ENCODE peak calls at places on chromosomes 12 and 14, in ten cellular contexts. One of them, this sample, is unnamed. For H3K27me3, the result is how much of the 10 kb centered on the place peaks cover.

GRCh38 chr12:124553862-124554428 is 13.5 kb downstream of the NCOR2 start:
- DNase-seq in heart right ventricle: no peak
- DNase-seq in H1: no peak
- DNase-seq in GM23248: no peak
- DNase-seq in aorta: peak
- DNase-seq in PC-3: no peak
- DNase-seq in small intestine: no peak
- DNase-seq in mammary epithelial cell: no peak
- DNase-seq in mesendoderm: no peak
- DNase-seq in CD8-positive, alpha-beta memory T cell: no peak
- DNase-seq in this sample: no peak

GRCh38 chr14:88248606-88249005 is 74.5 kb downstream of the KCNK10 start:
- DNase-seq in H1: no peak
- DNase-seq in GM23248: peak
- DNase-seq in CD8-positive, alpha-beta memory T cell: no peak
- DNase-seq in aorta: no peak
- DNase-seq in mesendoderm: no peak
- DNase-seq in small intestine: peak
- DNase-seq in PC-3: peak
- DNase-seq in mammary epithelial cell: no peak
- DNase-seq in heart right ventricle: no peak
- DNase-seq in this sample: no peak

GRCh38 chr12:68981536-68981935 is 48.6 kb upstream of the CPM start:
- DNase-seq in mammary epithelial cell: peak
- DNase-seq in CD8-positive, alpha-beta memory T cell: no peak
- DNase-seq in heart right ventricle: no peak
- DNase-seq in aorta: no peak
- DNase-seq in H1: no peak
- DNase-seq in small intestine: no peak
- DNase-seq in GM23248: peak
- DNase-seq in PC-3: no peak
- DNase-seq in mesendoderm: peak
- DNase-seq in this sample: no peak

GRCh38 chr12:100553851-100554404 is 19.6 kb upstream of the GAS2L3 start:
- DNase-seq in aorta: no peak
- DNase-seq in H1: no peak
- DNase-seq in heart right ventricle: no peak
- DNase-seq in mesendoderm: no peak
- DNase-seq in small intestine: peak
- DNase-seq in CD8-positive, alpha-beta memory T cell: no peak
- DNase-seq in PC-3: no peak
- DNase-seq in GM23248: peak
- DNase-seq in mammary epithelial cell: no peak
- DNase-seq in this sample: no peak

GRCh38 chr14:25034803-25035681 is 14.9 kb downstream of the STXBP6 start:
- DNase-seq in aorta: no peak
- DNase-seq in small intestine: peak
- DNase-seq in mesendoderm: no peak
- DNase-seq in heart right ventricle: no peak
- DNase-seq in CD8-positive, alpha-beta memory T cell: no peak
- DNase-seq in mammary epithelial cell: no peak
- DNase-seq in PC-3: no peak
- DNase-seq in GM23248: no peak
- DNase-seq in H1: no peak
- DNase-seq in this sample: no peak

GRCh38 chr12:22101749-22102243 is 55.8 kb downstream of the CMAS start:
- DNase-seq in CD8-positive, alpha-beta memory T cell: no peak
- DNase-seq in mesendoderm: no peak
- DNase-seq in H1: no peak
- DNase-seq in mammary epithelial cell: peak
- DNase-seq in PC-3: peak
- DNase-seq in heart right ventricle: peak
- DNase-seq in aorta: peak
- DNase-seq in GM23248: peak
- DNase-seq in small intestine: no peak
- DNase-seq in this sample: peak

GRCh38 chr14:77058785-77059184 is 30.3 kb upstream of the IRF2BPL start:
- DNase-seq in GM23248: no peak
- DNase-seq in PC-3: no peak
- DNase-seq in H1: no peak
- DNase-seq in CD8-positive, alpha-beta memory T cell: no peak
- DNase-seq in mammary epithelial cell: no peak
- DNase-seq in aorta: no peak
- DNase-seq in small intestine: no peak
- DNase-seq in mesendoderm: no peak
- DNase-seq in heart right ventricle: no peak
- DNase-seq in this sample: no peak

GRCh38 chr12:46771268-46771837 is 54.4 kb downstream of the SLC38A4 start:
- DNase-seq in small intestine: no peak
- DNase-seq in heart right ventricle: no peak
- DNase-seq in PC-3: no peak
- DNase-seq in mesendoderm: peak
- DNase-seq in GM23248: peak
- DNase-seq in mammary epithelial cell: no peak
- DNase-seq in CD8-positive, alpha-beta memory T cell: no peak
- DNase-seq in aorta: no peak
- DNase-seq in H1: no peak
- DNase-seq in this sample: no peak

GRCh38 chr14:69625299-69626131 is 14.1 kb downstream of the SUSD6 start:
- DNase-seq in GM23248: no peak
- DNase-seq in aorta: peak
- DNase-seq in PC-3: no peak
- DNase-seq in H1: no peak
- DNase-seq in CD8-positive, alpha-beta memory T cell: peak
- DNase-seq in mammary epithelial cell: peak
- DNase-seq in small intestine: peak
- DNase-seq in mesendoderm: no peak
- DNase-seq in heart right ventricle: peak
- DNase-seq in this sample: peak

GRCh38 chr14:95446470-95446869 is 70.0 kb downstream of the SYNE3 start:
- DNase-seq in GM23248: no peak
- DNase-seq in mammary epithelial cell: no peak
- DNase-seq in mesendoderm: no peak
- DNase-seq in PC-3: no peak
- DNase-seq in heart right ventricle: no peak
- DNase-seq in small intestine: no peak
- DNase-seq in CD8-positive, alpha-beta memory T cell: no peak
- DNase-seq in aorta: no peak
- DNase-seq in H1: no peak
- DNase-seq in this sample: no peak

GRCh38 chr14:68782091-68782981 is 10.5 kb downstream of the ZFP36L1 start:
- DNase-seq in GM23248: no peak
- DNase-seq in mesendoderm: no peak
- DNase-seq in mammary epithelial cell: no peak
- DNase-seq in aorta: no peak
- DNase-seq in CD8-positive, alpha-beta memory T cell: peak
- DNase-seq in small intestine: peak
- DNase-seq in H1: no peak
- DNase-seq in PC-3: no peak
- DNase-seq in heart right ventricle: no peak
- DNase-seq in this sample: no peak

GRCh38 chr14:75995372-75996041 is 9.9 kb downstream of the IFT43 start:
- DNase-seq in H1: no peak
- DNase-seq in PC-3: no peak
- DNase-seq in small intestine: no peak
- DNase-seq in heart right ventricle: peak
- DNase-seq in mammary epithelial cell: no peak
- DNase-seq in aorta: peak
- DNase-seq in GM23248: peak
- DNase-seq in CD8-positive, alpha-beta memory T cell: no peak
- DNase-seq in mesendoderm: no peak
- DNase-seq in this sample: peak

GRCh38 chr14:70909788-70910614 is 2.7 kb downstream of the PCNX1 start:
- DNase-seq in mammary epithelial cell: peak
- DNase-seq in aorta: no peak
- DNase-seq in small intestine: peak
- DNase-seq in GM23248: peak
- DNase-seq in H1: no peak
- DNase-seq in PC-3: peak
- DNase-seq in mesendoderm: peak
- DNase-seq in heart right ventricle: no peak
- DNase-seq in CD8-positive, alpha-beta memory T cell: no peak
- DNase-seq in this sample: no peak

GRCh38 chr14:97408937-97409860 is 612.0 kb downstream of the VRK1 start:
- DNase-seq in mammary epithelial cell: no peak
- DNase-seq in PC-3: no peak
- DNase-seq in CD8-positive, alpha-beta memory T cell: peak
- DNase-seq in GM23248: no peak
- DNase-seq in mesendoderm: no peak
- DNase-seq in H1: no peak
- DNase-seq in heart right ventricle: no peak
- DNase-seq in small intestine: peak
- DNase-seq in aorta: no peak
- DNase-seq in this sample: no peak

GRCh38 chr14:90319173-90319572 is 12.6 kb downstream of the NRDE2 start:
- DNase-seq in small intestine: no peak
- DNase-seq in H1: no peak
- DNase-seq in PC-3: peak
- DNase-seq in mesendoderm: no peak
- DNase-seq in heart right ventricle: no peak
- DNase-seq in CD8-positive, alpha-beta memory T cell: no peak
- DNase-seq in mammary epithelial cell: no peak
- DNase-seq in aorta: no peak
- DNase-seq in GM23248: peak
- DNase-seq in this sample: no peak

DNA sequence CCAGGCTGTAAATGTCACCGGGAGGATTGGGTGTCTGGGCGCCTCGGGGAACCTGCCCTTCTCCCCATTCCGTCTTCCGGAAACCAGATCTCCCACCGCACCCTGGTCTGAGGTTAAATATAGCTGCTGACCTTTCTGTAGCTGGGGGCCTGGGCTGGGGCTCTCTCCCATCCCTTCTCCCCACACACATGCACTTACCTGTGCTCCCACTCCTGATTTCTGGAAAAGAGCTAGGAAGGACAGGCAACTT is 1.3 kb downstream of the GAPDH start:
- DNase-seq in GM23248: no peak
- DNase-seq in mammary epithelial cell: no peak
- DNase-seq in small intestine: no peak
- DNase-seq in aorta: no peak
- DNase-seq in PC-3: no peak
- DNase-seq in CD8-positive, alpha-beta memory T cell: no peak
- DNase-seq in mesendoderm: no peak
- DNase-seq in heart right ventricle: no peak
- DNase-seq in H1: no peak
- DNase-seq in this sample: no peak
- H3K4me3 ChIP-seq in GM23248: peak
- H3K4me3 ChIP-seq in mammary epithelial cell: peak
- H3K4me3 ChIP-seq in small intestine: peak
- H3K4me3 ChIP-seq in aorta: peak
- H3K4me3 ChIP-seq in PC-3: peak
- H3K4me3 ChIP-seq in CD8-positive, alpha-beta memory T cell: peak
- H3K4me3 ChIP-seq in mesendoderm: peak
- H3K4me3 ChIP-seq in heart right ventricle: peak
- H3K4me3 ChIP-seq in H1: peak
- H3K4me3 ChIP-seq in this sample: peak

GRCh38 chr12:50568338-50569155 is 63.8 kb downstream of the DIP2B start:
- DNase-seq in heart right ventricle: no peak
- DNase-seq in GM23248: peak
- DNase-seq in PC-3: no peak
- DNase-seq in small intestine: no peak
- DNase-seq in CD8-positive, alpha-beta memory T cell: no peak
- DNase-seq in mammary epithelial cell: no peak
- DNase-seq in mesendoderm: no peak
- DNase-seq in aorta: no peak
- DNase-seq in H1: no peak
- DNase-seq in this sample: no peak
- H3K27me3 ChIP-seq in heart right ventricle: under half
- H3K27me3 ChIP-seq in GM23248: under half
- H3K27me3 ChIP-seq in PC-3: under half
- H3K27me3 ChIP-seq in small intestine: under half
- H3K27me3 ChIP-seq in CD8-positive, alpha-beta memory T cell: under half
- H3K27me3 ChIP-seq in mammary epithelial cell: under half
- H3K27me3 ChIP-seq in mesendoderm: under half
- H3K27me3 ChIP-seq in aorta: under half
- H3K27me3 ChIP-seq in H1: under half
- H3K27me3 ChIP-seq in this sample: under half

GRCh38 chr14:58427289-58428010 is at the start of the genes KIAA0586 and TIMM9:
- DNase-seq in mesendoderm: peak
- DNase-seq in PC-3: peak
- DNase-seq in small intestine: peak
- DNase-seq in mammary epithelial cell: peak
- DNase-seq in H1: peak
- DNase-seq in aorta: peak
- DNase-seq in heart right ventricle: peak
- DNase-seq in CD8-positive, alpha-beta memory T cell: peak
- DNase-seq in GM23248: peak
- DNase-seq in this sample: peak

GRCh38 chr14:58430156-58430555 is 2.6 kb downstream of the KIAA0586 start:
- DNase-seq in small intestine: no peak
- DNase-seq in PC-3: peak
- DNase-seq in mesendoderm: no peak
- DNase-seq in GM23248: peak
- DNase-seq in aorta: no peak
- DNase-seq in mammary epithelial cell: peak
- DNase-seq in CD8-positive, alpha-beta memory T cell: no peak
- DNase-seq in heart right ventricle: no peak
- DNase-seq in H1: no peak
- DNase-seq in this sample: no peak

GRCh38 chr14:58428011-58428807 is 690 bp downstream of the KIAA0586 start:
- DNase-seq in PC-3: peak
- DNase-seq in aorta: no peak
- DNase-seq in CD8-positive, alpha-beta memory T cell: peak
- DNase-seq in small intestine: peak
- DNase-seq in GM23248: peak
- DNase-seq in H1: no peak
- DNase-seq in mesendoderm: peak
- DNase-seq in mammary epithelial cell: peak
- DNase-seq in heart right ventricle: no peak
- DNase-seq in this sample: no peak

DNA sequence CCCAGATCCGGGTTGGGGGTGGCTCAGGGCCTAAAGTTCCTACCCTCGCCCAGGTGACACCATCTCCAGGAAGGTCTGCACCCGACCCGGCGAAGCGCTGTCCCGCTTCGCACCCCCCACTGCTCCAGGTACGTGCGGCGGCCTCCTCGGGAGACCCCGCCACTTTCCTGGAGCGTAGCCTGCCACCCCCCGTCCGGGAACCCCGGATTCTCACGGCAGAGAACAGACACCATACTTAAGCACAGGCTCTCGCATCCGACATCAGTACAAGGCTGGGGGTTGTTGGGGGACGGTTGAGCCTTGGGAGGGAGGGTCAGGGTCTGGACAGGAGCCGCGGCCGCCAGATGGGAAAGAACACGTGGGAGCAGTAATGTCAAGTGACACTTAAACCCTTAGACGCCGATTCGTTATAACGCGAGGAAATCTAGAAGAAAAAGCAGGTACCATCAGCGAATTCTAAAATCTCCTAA is 477 bp downstream of the TIMM9 start:
- DNase-seq in small intestine: peak
- DNase-seq in heart right ventricle: peak
- DNase-seq in mesendoderm: peak
- DNase-seq in aorta: peak
- DNase-seq in GM23248: peak
- DNase-seq in H1: peak
- DNase-seq in CD8-positive, alpha-beta memory T cell: no peak
- DNase-seq in mammary epithelial cell: no peak
- DNase-seq in PC-3: no peak
- DNase-seq in this sample: peak
- H3K4me3 ChIP-seq in small intestine: peak
- H3K4me3 ChIP-seq in heart right ventricle: peak
- H3K4me3 ChIP-seq in mesendoderm: peak
- H3K4me3 ChIP-seq in aorta: peak
- H3K4me3 ChIP-seq in GM23248: peak
- H3K4me3 ChIP-seq in H1: peak
- H3K4me3 ChIP-seq in CD8-positive, alpha-beta memory T cell: peak
- H3K4me3 ChIP-seq in mammary epithelial cell: peak
- H3K4me3 ChIP-seq in PC-3: peak
- H3K4me3 ChIP-seq in this sample: peak

GRCh38 chr12:130054803-130055202 is 107.5 kb upstream of the FZD10 start:
- DNase-seq in H1: no peak
- DNase-seq in heart right ventricle: no peak
- DNase-seq in small intestine: no peak
- DNase-seq in PC-3: no peak
- DNase-seq in aorta: no peak
- DNase-seq in mammary epithelial cell: no peak
- DNase-seq in CD8-positive, alpha-beta memory T cell: no peak
- DNase-seq in GM23248: no peak
- DNase-seq in mesendoderm: no peak
- DNase-seq in this sample: no peak
- H3K27me3 ChIP-seq in H1: under half
- H3K27me3 ChIP-seq in heart right ventricle: under half
- H3K27me3 ChIP-seq in small intestine: under half
- H3K27me3 ChIP-seq in PC-3: under half
- H3K27me3 ChIP-seq in aorta: under half
- H3K27me3 ChIP-seq in mammary epithelial cell: under half
- H3K27me3 ChIP-seq in CD8-positive, alpha-beta memory T cell: under half
- H3K27me3 ChIP-seq in GM23248: under half
- H3K27me3 ChIP-seq in mesendoderm: under half
- H3K27me3 ChIP-seq in this sample: under half